ENCODE peak calls at places on chromosomes 4 and X, in five cellular contexts. O is activated T-helper 1 cell treated with anti-CD3 and anti-CD28 coated beads, Interleukin-2, amount 50 U/mL, for 16 hours; F is sciatic nerve; G is EH; X is neural crest cell. E is an unnamed sample.

GRCh38 chr4:687048-687974 is 1.6 kb downstream of the SLC49A3 start:
- DNase-seq in X (no peak), O (no peak), F (peak), G (peak), E (no peak)

GRCh38 chr4:14841801-14842748 is 160.2 kb upstream of the CPEB2 start:
- DNase-seq in X (no peak), G (no peak), O (no peak), F (no peak), E (no peak)

GRCh38 chr4:24322517-24322916 is 261.8 kb downstream of the DHX15 start:
- DNase-seq in O (no peak), F (no peak), X (no peak), G (no peak), E (no peak)

GRCh38 chrX:19059063-19059462 is 63.2 kb downstream of the ADGRG2 start:
- DNase-seq in F (no peak), O (no peak), X (no peak), G (no peak), E (no peak)

GRCh38 chr4:105509714-105510113 is 35.9 kb upstream of the PPA2 start:
- DNase-seq in X (no peak), G (no peak), O (no peak), F (no peak), E (no peak)

GRCh38 chr4:85222561-85222960 is 252.4 kb upstream of the ARHGAP24 start:
- DNase-seq in X (no peak), F (no peak), O (no peak), G (no peak), E (no peak)

GRCh38 chr4:26294904-26295303 is 25.9 kb upstream of the RBPJ start:
- DNase-seq in F (no peak), O (no peak), X (no peak), G (peak), E (no peak)

GRCh38 chr4:51895816-51896408 is 53.0 kb downstream of the DCUN1D4 start:
- DNase-seq in O (no peak), X (peak), G (peak), F (peak), E (peak)

GRCh38 chrX:129145898-129146297 is 377.4 kb downstream of the SMARCA1 start:
- DNase-seq in X (no peak), G (no peak), O (no peak), F (no peak), E (no peak)

GRCh38 chr4:43330288-43330687 is 437.8 kb downstream of the GRXCR1 start:
- DNase-seq in O (no peak), X (no peak), F (no peak), G (no peak), E (no peak)

GRCh38 chrX:67100031-67100884 is 443.6 kb upstream of the AR start:
- DNase-seq in F (no peak), O (no peak), X (no peak), G (no peak), E (no peak)

GRCh38 chrX:107574054-107574683 is 54.1 kb upstream of the PRPS1 start:
- DNase-seq in G (peak), O (no peak), F (no peak), X (no peak), E (no peak)

GRCh38 chrX:65522739-65523372 is 11.7 kb downstream of the LAS1L start:
- DNase-seq in F (no peak), O (no peak), G (peak), X (no peak), E (no peak)

GRCh38 chrX:110316351-110317078 is 1.4 kb downstream of the AMMECR1 start:
- DNase-seq in G (peak), F (no peak), X (peak), O (no peak), E (no peak)